ENCODE peak calls at places on chromosomes 3 and 15, in five cellular contexts. One of them, this sample, is unnamed. For H3K4me1, the result is how much of the 10 kb centered on the place peaks cover.

GRCh38 chr3:23785097-23785645 is 20.6 kb upstream of the UBE2E1 start:
- DNase-seq in HCT116: no peak
- DNase-seq in cardiac muscle cell: no peak
- DNase-seq in heart left ventricle: no peak
- DNase-seq in psoas muscle: no peak
- DNase-seq in this sample: no peak

GRCh38 chr3:169465416-169465815 is 198.1 kb downstream of the MECOM start:
- DNase-seq in psoas muscle: no peak
- DNase-seq in HCT116: no peak
- DNase-seq in cardiac muscle cell: no peak
- DNase-seq in heart left ventricle: no peak
- DNase-seq in this sample: no peak

GRCh38 chr3:37814547-37814946 is 47.1 kb upstream of the CTDSPL start:
- DNase-seq in cardiac muscle cell: peak
- DNase-seq in psoas muscle: no peak
- DNase-seq in HCT116: no peak
- DNase-seq in heart left ventricle: no peak
- DNase-seq in this sample: no peak

GRCh38 chr15:92158426-92158825 is 235.3 kb upstream of the ST8SIA2 start:
- DNase-seq in psoas muscle: no peak
- DNase-seq in cardiac muscle cell: no peak
- DNase-seq in HCT116: peak
- DNase-seq in heart left ventricle: no peak
- DNase-seq in this sample: no peak

GRCh38 chr3:4866841-4867240 is 112.4 kb upstream of the BHLHE40 start:
- DNase-seq in cardiac muscle cell: no peak
- DNase-seq in heart left ventricle: no peak
- DNase-seq in HCT116: no peak
- DNase-seq in psoas muscle: no peak
- DNase-seq in this sample: no peak

GRCh38 chr3:167861649-167862048 is 126.1 kb downstream of the SERPINI1 start:
- DNase-seq in HCT116: no peak
- DNase-seq in cardiac muscle cell: no peak
- DNase-seq in psoas muscle: no peak
- DNase-seq in heart left ventricle: no peak
- DNase-seq in this sample: no peak

GRCh38 chr3:44883999-44884431 is 9.6 kb downstream of the TGM4 start:
- DNase-seq in psoas muscle: no peak
- DNase-seq in cardiac muscle cell: no peak
- DNase-seq in heart left ventricle: no peak
- DNase-seq in HCT116: peak
- DNase-seq in this sample: peak

GRCh38 chr3:138726966-138727365 is 107.8 kb downstream of the PIK3CB start:
- DNase-seq in heart left ventricle: no peak
- DNase-seq in cardiac muscle cell: no peak
- DNase-seq in HCT116: no peak
- DNase-seq in psoas muscle: no peak
- DNase-seq in this sample: no peak

GRCh38 chr3:72408983-72409779 is 439.1 kb downstream of the SHQ1 start:
- DNase-seq in psoas muscle: no peak
- DNase-seq in heart left ventricle: no peak
- DNase-seq in cardiac muscle cell: no peak
- DNase-seq in HCT116: no peak
- DNase-seq in this sample: no peak

GRCh38 chr15:61051570-61052031 is 177.5 kb downstream of the RORA start:
- DNase-seq in HCT116: no peak
- DNase-seq in heart left ventricle: peak
- DNase-seq in cardiac muscle cell: peak
- DNase-seq in psoas muscle: peak
- DNase-seq in this sample: no peak

GRCh38 chr15:69863446-69863845 is 234.3 kb downstream of the TLE3 start:
- DNase-seq in psoas muscle: no peak
- DNase-seq in heart left ventricle: no peak
- DNase-seq in cardiac muscle cell: no peak
- DNase-seq in HCT116: no peak
- DNase-seq in this sample: no peak

GRCh38 chr3:104102386-104102785 is 1264.3 kb upstream of the ALCAM start:
- DNase-seq in cardiac muscle cell: peak
- DNase-seq in HCT116: peak
- DNase-seq in heart left ventricle: no peak
- DNase-seq in psoas muscle: no peak
- DNase-seq in this sample: no peak

GRCh38 chr3:17065315-17065714 is 180.6 kb downstream of the PLCL2 start:
- DNase-seq in psoas muscle: no peak
- DNase-seq in heart left ventricle: no peak
- DNase-seq in HCT116: no peak
- DNase-seq in cardiac muscle cell: no peak
- DNase-seq in this sample: no peak

GRCh38 chr3:66053009-66053782 is 14.5 kb upstream of the MAGI1 start:
- DNase-seq in heart left ventricle: peak
- DNase-seq in psoas muscle: no peak
- DNase-seq in HCT116: no peak
- DNase-seq in cardiac muscle cell: no peak
- DNase-seq in this sample: no peak

GRCh38 chr3:11565072-11565471 is 78.6 kb downstream of the VGLL4 start:
- DNase-seq in cardiac muscle cell: no peak
- DNase-seq in heart left ventricle: peak
- DNase-seq in HCT116: no peak
- DNase-seq in psoas muscle: no peak
- DNase-seq in this sample: no peak

GRCh38 chr15:81189583-81190283 is 6.9 kb upstream of the IL16 start:
- DNase-seq in heart left ventricle: peak
- DNase-seq in HCT116: no peak
- DNase-seq in cardiac muscle cell: no peak
- DNase-seq in psoas muscle: peak
- DNase-seq in this sample: no peak

GRCh38 chr3:47163023-47163989 is 607 bp downstream of the SETD2 start:
- DNase-seq in HCT116: no peak
- DNase-seq in cardiac muscle cell: peak
- DNase-seq in psoas muscle: peak
- DNase-seq in heart left ventricle: peak
- DNase-seq in this sample: peak

GRCh38 chr3:126127452-126127851 is 43.5 kb upstream of the SLC41A3 start:
- DNase-seq in psoas muscle: peak
- DNase-seq in heart left ventricle: no peak
- DNase-seq in HCT116: no peak
- DNase-seq in cardiac muscle cell: no peak
- DNase-seq in this sample: no peak

GRCh38 chr3:30188713-30189112 is 417.7 kb upstream of the TGFBR2 start:
- DNase-seq in psoas muscle: peak
- DNase-seq in HCT116: no peak
- DNase-seq in cardiac muscle cell: no peak
- DNase-seq in heart left ventricle: peak
- DNase-seq in this sample: no peak

GRCh38 chr3:133475245-133476010 is 75.6 kb downstream of the BFSP2 start:
- DNase-seq in cardiac muscle cell: no peak
- DNase-seq in HCT116: no peak
- DNase-seq in psoas muscle: no peak
- DNase-seq in heart left ventricle: no peak
- DNase-seq in this sample: no peak

GRCh38 chr15:42018306-42019224 is 2.3 kb downstream of the PLA2G4E start:
- DNase-seq in psoas muscle: peak
- DNase-seq in heart left ventricle: peak
- DNase-seq in HCT116: no peak
- DNase-seq in cardiac muscle cell: peak
- DNase-seq in this sample: no peak

GRCh38 chr3:167450195-167450594 is 23.6 kb downstream of the SERPINI2 start:
- DNase-seq in HCT116: no peak
- DNase-seq in heart left ventricle: no peak
- DNase-seq in cardiac muscle cell: no peak
- DNase-seq in psoas muscle: no peak
- DNase-seq in this sample: no peak

GRCh38 chr15:73930371-73930770 is 4.1 kb downstream of the LOXL1 start:
- DNase-seq in HCT116: no peak
- DNase-seq in heart left ventricle: peak
- DNase-seq in cardiac muscle cell: no peak
- DNase-seq in psoas muscle: peak
- DNase-seq in this sample: peak

GRCh38 chr3:187725218-187725617 is 20.1 kb downstream of the BCL6 start:
- DNase-seq in cardiac muscle cell: no peak
- DNase-seq in heart left ventricle: no peak
- DNase-seq in HCT116: no peak
- DNase-seq in psoas muscle: no peak
- DNase-seq in this sample: no peak

GRCh38 chr3:187721055-187721454 is 18.7 kb upstream of the RTP2 start:
- DNase-seq in psoas muscle: no peak
- DNase-seq in heart left ventricle: no peak
- DNase-seq in HCT116: no peak
- DNase-seq in cardiac muscle cell: no peak
- DNase-seq in this sample: no peak

GRCh38 chr3:187719628-187720336 is 17.4 kb upstream of the RTP2 start:
- DNase-seq in heart left ventricle: no peak
- DNase-seq in HCT116: no peak
- DNase-seq in psoas muscle: peak
- DNase-seq in cardiac muscle cell: no peak
- DNase-seq in this sample: no peak

GRCh38 chr3:187720337-187720670 is 17.9 kb upstream of the RTP2 start:
- DNase-seq in heart left ventricle: no peak
- DNase-seq in HCT116: no peak
- DNase-seq in cardiac muscle cell: no peak
- DNase-seq in psoas muscle: no peak
- DNase-seq in this sample: no peak

DNA sequence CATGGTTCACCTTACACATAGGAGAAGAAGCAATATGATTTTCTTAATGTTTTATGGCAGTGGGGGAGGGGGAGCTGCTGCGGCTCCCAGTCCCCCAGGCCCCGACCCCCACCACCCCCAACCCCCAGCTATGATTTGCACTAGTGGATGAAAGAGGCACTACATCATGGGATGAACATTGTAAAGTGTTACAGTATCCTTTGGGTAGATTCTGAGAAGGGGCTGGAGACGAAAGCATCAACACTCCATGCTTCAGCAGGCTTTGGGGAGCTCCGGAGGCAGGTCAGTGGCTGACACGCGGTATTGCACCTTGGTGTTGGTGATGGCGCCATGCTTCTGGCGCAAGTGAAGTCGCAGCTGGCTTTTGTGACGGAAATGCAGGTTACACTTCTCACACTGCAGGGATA is 19.9 kb upstream of the RTP2 start:
- DNase-seq in cardiac muscle cell: no peak
- DNase-seq in heart left ventricle: no peak
- DNase-seq in psoas muscle: no peak
- DNase-seq in HCT116: no peak
- DNase-seq in this sample: no peak
- TF ChIP-seq CTCF in cardiac muscle cell: no peak
- TF ChIP-seq CTCF in heart left ventricle: no peak
- TF ChIP-seq CTCF in psoas muscle: peak
- TF ChIP-seq CTCF in HCT116: peak
- TF ChIP-seq CTCF in this sample: no peak

DNA sequence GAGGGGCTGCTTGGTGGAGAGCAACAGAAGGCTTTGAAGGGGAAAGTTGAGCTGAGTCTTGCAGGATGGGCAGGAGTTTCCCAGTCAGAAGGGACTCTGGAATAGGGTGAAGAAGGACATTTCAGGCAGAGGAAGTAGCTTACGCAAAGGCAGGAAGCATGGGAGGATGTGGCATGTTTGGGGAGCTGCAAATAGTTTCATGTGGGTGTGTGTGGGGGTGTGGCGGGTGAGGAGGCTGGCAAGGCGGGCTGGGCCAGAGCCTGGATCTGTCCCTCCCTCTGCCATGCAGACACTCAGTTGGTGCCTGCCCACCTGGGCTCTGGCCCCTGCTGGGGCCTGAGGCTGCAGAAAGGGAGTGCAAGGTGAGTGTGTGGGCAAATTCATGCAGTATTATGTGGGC is 10.4 kb downstream of the TEX264 start:
- DNase-seq in psoas muscle: peak
- DNase-seq in cardiac muscle cell: no peak
- DNase-seq in HCT116: no peak
- DNase-seq in heart left ventricle: peak
- DNase-seq in this sample: no peak
- H3K4me1 ChIP-seq in psoas muscle: under half
- H3K4me1 ChIP-seq in cardiac muscle cell: under half
- H3K4me1 ChIP-seq in HCT116: under half
- H3K4me1 ChIP-seq in heart left ventricle: under half
- H3K4me1 ChIP-seq in this sample: under half

GRCh38 chr3:107794664-107795443 is 272.1 kb downstream of the BBX start:
- DNase-seq in heart left ventricle: no peak
- DNase-seq in HCT116: no peak
- DNase-seq in psoas muscle: no peak
- DNase-seq in cardiac muscle cell: no peak
- DNase-seq in this sample: no peak
- TF ChIP-seq CTCF in heart left ventricle: peak
- TF ChIP-seq CTCF in HCT116: peak
- TF ChIP-seq CTCF in psoas muscle: peak
- TF ChIP-seq CTCF in cardiac muscle cell: peak
- TF ChIP-seq CTCF in this sample: peak

GRCh38 chr15:99143230-99143629 is 38.4 kb downstream of the SYNM start:
- DNase-seq in psoas muscle: no peak
- DNase-seq in cardiac muscle cell: no peak
- DNase-seq in HCT116: no peak
- DNase-seq in heart left ventricle: no peak
- DNase-seq in this sample: no peak

GRCh38 chr15:99146661-99147060 is 41.8 kb downstream of the SYNM start:
- DNase-seq in HCT116: no peak
- DNase-seq in psoas muscle: no peak
- DNase-seq in heart left ventricle: no peak
- DNase-seq in cardiac muscle cell: no peak
- DNase-seq in this sample: no peak

GRCh38 chr15:99143655-99144610 is 39.1 kb downstream of the SYNM start:
- DNase-seq in HCT116: no peak
- DNase-seq in cardiac muscle cell: no peak
- DNase-seq in heart left ventricle: no peak
- DNase-seq in psoas muscle: peak
- DNase-seq in this sample: peak

GRCh38 chr15:99145005-99145404 is 40.1 kb downstream of the SYNM start:
- DNase-seq in heart left ventricle: no peak
- DNase-seq in cardiac muscle cell: no peak
- DNase-seq in psoas muscle: no peak
- DNase-seq in HCT116: no peak
- DNase-seq in this sample: no peak

DNA sequence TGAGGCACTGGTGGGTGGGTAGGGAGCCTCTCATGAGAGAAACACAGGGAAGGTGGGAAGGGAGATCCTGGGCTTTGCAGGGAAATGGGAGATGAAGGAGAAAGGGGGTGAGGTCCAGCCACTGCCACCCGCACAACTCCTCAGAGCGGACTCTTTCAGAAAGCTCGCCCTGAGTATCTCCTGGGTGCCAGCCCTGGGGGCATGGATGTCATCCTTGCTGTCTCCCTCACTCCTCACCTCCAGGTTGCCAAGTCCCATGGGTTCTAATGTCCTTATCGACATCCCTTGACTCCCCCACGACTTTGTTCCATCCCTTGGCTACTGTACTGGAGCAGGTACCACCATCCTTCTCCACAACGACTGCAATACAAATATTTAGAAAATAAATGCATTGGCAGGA is 40.9 kb downstream of the SYNM start:
- DNase-seq in heart left ventricle: no peak
- DNase-seq in cardiac muscle cell: no peak
- DNase-seq in psoas muscle: no peak
- DNase-seq in HCT116: no peak
- DNase-seq in this sample: no peak
- H3K4me1 ChIP-seq in heart left ventricle: under half
- H3K4me1 ChIP-seq in cardiac muscle cell: under half
- H3K4me1 ChIP-seq in psoas muscle: under half
- H3K4me1 ChIP-seq in HCT116: under half
- H3K4me1 ChIP-seq in this sample: under half

GRCh38 chr3:159025733-159026132 is 223.9 kb downstream of the MFSD1 start:
- DNase-seq in heart left ventricle: no peak
- DNase-seq in cardiac muscle cell: no peak
- DNase-seq in psoas muscle: no peak
- DNase-seq in HCT116: no peak
- DNase-seq in this sample: no peak
- TF ChIP-seq CTCF in heart left ventricle: no peak
- TF ChIP-seq CTCF in cardiac muscle cell: no peak
- TF ChIP-seq CTCF in psoas muscle: no peak
- TF ChIP-seq CTCF in HCT116: no peak
- TF ChIP-seq CTCF in this sample: no peak

GRCh38 chr3:184315871-184316661 is 1.7 kb downstream of the EIF4G1 start:
- DNase-seq in psoas muscle: peak
- DNase-seq in heart left ventricle: no peak
- DNase-seq in HCT116: no peak
- DNase-seq in cardiac muscle cell: no peak
- DNase-seq in this sample: no peak
- H3K4me1 ChIP-seq in psoas muscle: under half
- H3K4me1 ChIP-seq in heart left ventricle: under half
- H3K4me1 ChIP-seq in HCT116: half or more
- H3K4me1 ChIP-seq in cardiac muscle cell: under half
- H3K4me1 ChIP-seq in this sample: under half

This sample was measured in ascending aorta.